ENCODE peak calls at places on chromosomes 3 and 15, in four cellular contexts. W is body of pancreas, M is uterus, G is A549. E is an unnamed sample.

GRCh38 chr3:27312044-27312668 is 57.0 kb downstream of the NEK10 start:
- DNase-seq in W (peak; percentile 8), M (no peak), G (peak; percentile 84), E (peak; percentile 19)

GRCh38 chr3:70824785-70825184 is 512.3 kb upstream of the MDFIC2 start:
- DNase-seq in W (peak; percentile 48), M (no peak), G (peak; percentile 31), E (no peak)

GRCh38 chr3:143628971-143629370 is 219.3 kb downstream of the SLC9A9 start:
- DNase-seq in W (no peak), M (no peak), G (no peak), E (no peak)

GRCh38 chr15:58324533-58324932 is 107.3 kb upstream of the LIPC start:
- DNase-seq in W (no peak), M (no peak), G (no peak), E (no peak)

GRCh38 chr15:92829875-92830274 is 70.2 kb upstream of the CHD2 start:
- DNase-seq in W (no peak), M (no peak), G (no peak), E (no peak)

GRCh38 chr15:40902605-40903561 is 8.6 kb downstream of the VPS18 start:
- DNase-seq in W (peak; percentile 74), M (no peak), G (no peak), E (no peak)

GRCh38 chr3:185555948-185556347 is 3.6 kb upstream of the LIPH start:
- DNase-seq in W (no peak), M (no peak), G (no peak), E (no peak)

GRCh38 chr15:66565731-66566130 is at the start of gene LCTL:
- DNase-seq in W (no peak), M (no peak), G (no peak), E (peak; percentile 57)

GRCh38 chr3:124995460-124995994 is 60.3 kb downstream of the HEG1 start:
- DNase-seq in W (peak; percentile 59), M (peak; percentile 43), G (peak; percentile 58), E (peak; percentile 26)

GRCh38 chr15:49831206-49831965 is 210.5 kb downstream of the DTWD1 start:
- DNase-seq in W (peak; percentile 45), M (peak; percentile 28), G (peak; percentile 73), E (no peak)

GRCh38 chr3:177468331-177468730 is 271.0 kb upstream of the TBL1XR1 start:
- DNase-seq in W (peak; percentile 30), M (no peak), G (no peak), E (no peak)

GRCh38 chr15:97036301-97036700 is 705.8 kb downstream of the NR2F2 start:
- DNase-seq in W (no peak), M (no peak), G (no peak), E (no peak)

GRCh38 chr3:189040934-189041333 is 130.8 kb upstream of the TPRG1 start:
- DNase-seq in W (no peak), M (no peak), G (no peak), E (no peak)

DNA sequence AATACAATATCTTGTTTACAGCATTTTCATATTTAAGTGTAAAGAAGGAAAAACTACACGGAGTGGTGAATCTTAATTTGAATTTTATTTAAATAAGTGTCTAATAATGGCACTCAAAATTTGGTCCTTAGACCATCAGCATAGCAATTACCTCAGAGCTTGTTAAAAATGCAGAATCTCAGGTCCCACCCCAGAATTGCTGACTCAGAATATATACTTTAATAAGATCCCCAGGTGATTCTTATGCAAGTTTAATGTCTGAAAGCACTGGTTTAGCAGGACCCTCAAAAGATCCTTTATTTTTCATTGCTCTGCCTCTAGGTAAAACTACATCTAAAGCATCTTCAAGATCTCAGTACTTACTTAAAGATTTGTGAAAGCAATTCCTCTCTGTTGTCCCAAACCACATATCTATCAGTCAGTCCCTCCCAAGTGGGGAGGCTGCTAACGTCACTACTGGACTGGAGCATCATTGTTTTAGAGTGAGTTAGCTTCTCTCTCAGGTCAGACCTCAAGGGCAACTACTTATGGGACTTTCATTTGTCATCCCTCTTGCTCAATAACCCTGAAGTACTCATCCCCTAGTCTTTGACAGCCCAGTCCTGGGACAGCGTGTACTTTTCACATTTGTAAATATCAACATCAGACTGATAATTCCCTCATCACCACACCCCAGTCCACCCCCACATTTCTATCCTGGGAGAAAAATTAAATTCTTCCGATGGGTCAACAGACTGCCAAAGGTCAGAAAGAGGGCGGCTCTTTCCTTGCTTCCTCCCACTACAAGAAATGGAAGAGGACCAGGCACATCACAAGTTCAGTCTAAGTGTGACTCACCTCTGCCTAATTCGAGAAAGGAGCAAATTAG is 76.7 kb downstream of the CBLB start:
- DNase-seq in W (peak; percentile 60), M (peak; percentile 92), G (peak; percentile 90), E (peak; percentile 8)
- TF ChIP-seq POLR2A in W (no peak), M (no peak), G (no peak), E (no peak)

GRCh38 chr3:69048990-69049389 is 3.1 kb downstream of the TMF1 start:
- DNase-seq in W (no peak), M (no peak), G (no peak), E (no peak)

GRCh38 chr3:69052567-69052898 is 400 bp upstream of the TMF1 start:
- DNase-seq in W (no peak), M (no peak), G (no peak), E (no peak)

GRCh38 chr3:69051796-69052566 is at the start of gene TMF1:
- DNase-seq in W (peak; percentile 100), M (peak; percentile 99), G (peak; percentile 98), E (peak; percentile 82)
- TF ChIP-seq POLR2A in W (peak; percentile 65), M (peak; percentile 75), G (peak; percentile 62), E (peak; percentile 89)

DNA sequence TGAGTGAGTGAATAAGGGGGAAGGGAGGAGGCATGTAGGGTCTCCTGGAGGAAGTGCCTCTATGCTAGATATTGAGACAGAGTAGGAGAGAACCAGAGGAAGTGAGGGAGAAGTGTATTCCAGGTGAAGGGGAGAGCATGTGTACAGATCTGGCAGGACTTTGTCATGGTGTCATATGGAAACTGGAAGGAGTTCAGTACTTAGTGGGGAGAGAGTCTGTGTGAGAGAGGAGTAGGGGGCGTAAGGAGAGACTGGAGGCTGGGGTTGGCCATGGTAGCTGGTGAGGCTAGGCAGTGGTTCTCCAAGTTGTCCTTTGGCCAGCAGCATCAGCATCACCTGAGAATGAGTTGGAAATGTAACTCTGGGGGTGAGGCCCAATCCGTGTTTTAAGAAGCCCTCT is 29.6 kb upstream of the EPHB1 start:
- DNase-seq in W (no peak), M (no peak), G (no peak), E (no peak)
- TF ChIP-seq POLR2A in W (no peak), M (no peak), G (no peak), E (no peak)

GRCh38 chr3:7607669-7608068 is 746.8 kb downstream of the GRM7 start:
- DNase-seq in W (no peak), M (no peak), G (no peak), E (no peak)
- TF ChIP-seq POLR2A in W (no peak), M (no peak), G (no peak), E (no peak)

E was measured in H54.